ENCODE peak calls at places on chromosomes 6 and 20, in six cellular contexts. I is neuronal stem cell, J is mesenchymal stem cell, S is IMR-90, A is H1, C is trophoblast cell. R is an unnamed sample.

GRCh38 chr6:29494131-29494530 is 6.4 kb upstream of the MAS1L start:
- DNase-seq in C (no peak), A (no peak), I (no peak), S (no peak), J (no peak), R (no peak)

GRCh38 chr6:140774080-140774505 is 1358.6 kb upstream of the GJE1 start:
- DNase-seq in S (peak), C (peak), A (no peak), J (peak), I (no peak), R (no peak)

GRCh38 chr20:33803921-33804337 is 7.2 kb upstream of the CHMP4B start:
- DNase-seq in S (peak), I (no peak), A (no peak), C (peak), J (peak), R (no peak)

GRCh38 chr6:135319819-135320218 is 138.7 kb downstream of the MYB start:
- DNase-seq in I (no peak), S (no peak), C (peak), J (no peak), A (no peak), R (no peak)

GRCh38 chr6:129646617-129647016 is 63.4 kb downstream of the ARHGAP18 start:
- DNase-seq in I (no peak), S (peak), C (no peak), A (no peak), J (no peak), R (no peak)

GRCh38 chr6:33962673-33963072 is 158.9 kb upstream of the MLN start:
- DNase-seq in C (no peak), I (no peak), S (no peak), J (no peak), A (no peak), R (peak)

GRCh38 chr6:132746049-132746448 is 11.7 kb downstream of the VNN2 start:
- DNase-seq in A (no peak), S (no peak), C (peak), I (no peak), J (peak), R (no peak)

GRCh38 chr6:53437557-53438202 is 88.9 kb upstream of the ELOVL5 start:
- DNase-seq in I (peak), J (peak), A (no peak), C (peak), S (peak), R (peak)

GRCh38 chr6:12601881-12602280 is 114.7 kb upstream of the PHACTR1 start:
- DNase-seq in C (no peak), S (no peak), J (no peak), I (no peak), A (no peak), R (no peak)

GRCh38 chr6:11632795-11633511 is 95.4 kb downstream of the TMEM170B start:
- DNase-seq in S (peak), C (no peak), J (peak), I (no peak), A (no peak), R (no peak)

GRCh38 chr6:54013966-54014365 is 97.3 kb upstream of the MLIP start:
- DNase-seq in C (no peak), I (no peak), J (no peak), S (no peak), A (no peak), R (no peak)

GRCh38 chr6:71289039-71289801 is 609 bp downstream of the OGFRL1 start:
- DNase-seq in A (peak), S (no peak), J (peak), C (peak), I (peak), R (peak)

GRCh38 chr6:79005024-79005423 is 73.0 kb downstream of the PHIP start:
- DNase-seq in I (no peak), A (no peak), C (no peak), S (peak), J (no peak), R (no peak)

GRCh38 chr6:74574794-74575193 is 631.1 kb downstream of the COL12A1 start:
- DNase-seq in I (no peak), S (peak), J (peak), A (no peak), C (peak), R (no peak)

GRCh38 chr6:11766589-11767450 is 11.8 kb downstream of the ADTRP start:
- DNase-seq in S (peak), A (no peak), C (peak), J (peak), I (no peak), R (no peak)

GRCh38 chr6:166105341-166106075 is 62.1 kb downstream of the TBXT start:
- DNase-seq in J (no peak), I (no peak), C (no peak), S (no peak), A (no peak), R (no peak)

GRCh38 chr20:46551508-46552280 is 1.2 kb upstream of the OCSTAMP start:
- DNase-seq in S (no peak), C (peak), I (no peak), J (no peak), A (peak), R (no peak)

GRCh38 chr6:147106759-147107401 is 97.3 kb upstream of the STXBP5 start:
- DNase-seq in S (peak), A (no peak), J (peak), I (no peak), C (peak), R (no peak)

GRCh38 chr20:40639132-40639531 is 49.9 kb downstream of the MAFB start:
- DNase-seq in A (no peak), S (no peak), J (no peak), I (no peak), C (no peak), R (no peak)

GRCh38 chr6:38306915-38307314 is 332.8 kb downstream of the BTBD9 start:
- DNase-seq in A (no peak), C (peak), J (no peak), I (no peak), S (no peak), R (no peak)

GRCh38 chr6:38311201-38311600 is 328.5 kb downstream of the BTBD9 start:
- DNase-seq in C (no peak), I (no peak), A (no peak), J (no peak), S (no peak), R (no peak)

GRCh38 chr6:38307730-38308129 is 332.0 kb downstream of the BTBD9 start:
- DNase-seq in A (no peak), I (no peak), S (no peak), J (peak), C (peak), R (no peak)

GRCh38 chr6:38305995-38306681 is 333.6 kb downstream of the BTBD9 start:
- DNase-seq in C (no peak), A (no peak), I (no peak), S (peak), J (no peak), R (no peak)

DNA sequence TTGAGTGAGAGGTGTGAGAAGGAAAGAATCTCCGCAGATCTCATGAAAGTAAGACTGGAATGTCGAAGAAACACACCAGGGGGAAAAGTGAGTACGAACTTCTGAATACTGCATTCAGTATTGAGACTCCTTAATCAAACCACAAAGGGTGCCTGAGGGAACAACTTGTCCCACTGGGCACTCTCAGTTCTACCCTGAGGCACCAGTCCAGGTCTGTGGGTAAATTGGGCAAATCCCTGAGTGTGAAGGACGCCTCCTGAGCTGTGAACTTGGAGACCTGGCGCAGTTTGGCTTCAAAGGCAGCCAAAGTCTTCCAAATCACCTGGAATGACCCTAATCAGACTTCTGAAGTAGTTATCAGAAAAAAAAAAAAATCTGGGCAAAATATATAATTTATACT is 329.7 kb downstream of the BTBD9 start:
- DNase-seq in J (no peak), C (peak), A (no peak), S (no peak), I (no peak), R (no peak)
- H2AK5ac ChIP-seq in J (no peak), C (no peak), A (no peak), S (no peak), I (no peak), R (no peak)

GRCh38 chr6:25984265-25984664 is 21.7 kb downstream of the TRIM38 start:
- DNase-seq in A (no peak), C (no peak), J (no peak), I (no peak), S (no peak), R (no peak)

GRCh38 chr6:25975909-25976560 is 13.4 kb downstream of the TRIM38 start:
- DNase-seq in C (no peak), S (no peak), A (no peak), I (no peak), J (no peak), R (no peak)

GRCh38 chr6:25981529-25982263 is 19.1 kb downstream of the TRIM38 start:
- DNase-seq in S (no peak), J (peak), C (no peak), I (no peak), A (no peak), R (no peak)

GRCh38 chr6:25980935-25981334 is 18.3 kb downstream of the TRIM38 start:
- DNase-seq in A (no peak), C (no peak), S (no peak), I (no peak), J (no peak), R (no peak)
- H3K14ac ChIP-seq in A (no peak), C (no peak), S (no peak), I (no peak), J (no peak), R (no peak)

GRCh38 chr20:61815678-61816077 is 250.0 kb downstream of the TAF4 start:
- DNase-seq in A (no peak), S (no peak), C (no peak), J (no peak), I (no peak), R (no peak)

GRCh38 chr20:61815176-61815575 is 250.5 kb downstream of the TAF4 start:
- DNase-seq in S (no peak), I (no peak), A (no peak), C (no peak), J (no peak), R (no peak)

GRCh38 chr20:61814244-61814643 is 251.4 kb downstream of the TAF4 start:
- DNase-seq in J (no peak), A (no peak), I (no peak), C (no peak), S (no peak), R (no peak)

GRCh38 chr20:61813791-61814190 is 251.9 kb downstream of the TAF4 start:
- DNase-seq in S (no peak), C (no peak), I (no peak), A (no peak), J (no peak), R (no peak)

GRCh38 chr20:61814726-61815125 is 251.0 kb downstream of the TAF4 start:
- DNase-seq in J (no peak), A (no peak), S (no peak), C (no peak), I (no peak), R (no peak)
- H2AK5ac ChIP-seq in J (no peak), A (no peak), S (no peak), C (no peak), I (no peak), R (no peak)

GRCh38 chr6:155341130-155341828 is 27.0 kb upstream of the TFB1M start:
- DNase-seq in S (peak), I (no peak), A (no peak), J (peak), C (no peak), R (no peak)
- H3K14ac ChIP-seq in S (peak), I (no peak), A (no peak), J (no peak), C (no peak), R (no peak)

DNA sequence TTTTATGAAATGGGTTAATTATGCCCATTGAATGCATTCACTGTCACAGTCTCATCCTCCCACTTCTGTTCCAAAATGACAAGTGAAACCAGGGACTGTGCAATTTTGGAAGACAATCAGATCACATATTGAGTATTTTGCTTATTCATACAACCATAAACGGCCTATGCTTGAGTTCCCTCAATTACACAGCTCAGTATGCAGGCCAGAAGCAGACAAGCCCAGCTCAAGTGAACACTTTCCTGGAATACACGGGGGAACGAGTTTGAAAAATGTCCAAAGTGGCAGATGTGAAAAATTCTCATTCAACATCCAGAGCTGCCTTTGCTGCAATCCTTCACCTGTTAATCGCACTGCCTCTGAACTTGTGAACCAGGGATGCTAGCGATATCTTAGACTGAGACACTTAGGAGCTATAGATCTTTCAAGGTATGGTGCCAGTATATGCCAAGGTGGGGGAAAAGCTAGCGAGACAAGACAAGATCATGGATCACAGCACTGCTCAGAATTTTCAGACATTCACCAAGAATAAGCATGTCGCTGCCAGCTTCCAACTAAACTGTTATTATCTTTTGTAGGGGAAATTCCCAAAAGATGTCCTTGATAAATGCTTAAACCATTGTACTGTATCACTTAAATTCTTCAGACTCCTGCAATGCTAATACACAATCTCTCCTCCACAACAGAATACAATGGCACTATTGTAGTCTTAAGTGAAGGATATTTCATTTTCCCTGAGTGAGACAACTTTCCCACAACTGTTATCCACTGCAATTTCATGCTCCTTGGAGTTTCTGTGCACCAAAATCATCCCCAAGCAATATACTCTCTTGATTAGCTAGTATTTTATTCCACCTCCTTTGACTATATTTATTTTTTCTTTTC is 190.0 kb downstream of the COL9A1 start:
- DNase-seq in J (no peak), S (no peak), I (no peak), A (no peak), C (no peak), R (no peak)
- H2AK5ac ChIP-seq in J (no peak), S (no peak), I (no peak), A (no peak), C (no peak), R (no peak)

DNA sequence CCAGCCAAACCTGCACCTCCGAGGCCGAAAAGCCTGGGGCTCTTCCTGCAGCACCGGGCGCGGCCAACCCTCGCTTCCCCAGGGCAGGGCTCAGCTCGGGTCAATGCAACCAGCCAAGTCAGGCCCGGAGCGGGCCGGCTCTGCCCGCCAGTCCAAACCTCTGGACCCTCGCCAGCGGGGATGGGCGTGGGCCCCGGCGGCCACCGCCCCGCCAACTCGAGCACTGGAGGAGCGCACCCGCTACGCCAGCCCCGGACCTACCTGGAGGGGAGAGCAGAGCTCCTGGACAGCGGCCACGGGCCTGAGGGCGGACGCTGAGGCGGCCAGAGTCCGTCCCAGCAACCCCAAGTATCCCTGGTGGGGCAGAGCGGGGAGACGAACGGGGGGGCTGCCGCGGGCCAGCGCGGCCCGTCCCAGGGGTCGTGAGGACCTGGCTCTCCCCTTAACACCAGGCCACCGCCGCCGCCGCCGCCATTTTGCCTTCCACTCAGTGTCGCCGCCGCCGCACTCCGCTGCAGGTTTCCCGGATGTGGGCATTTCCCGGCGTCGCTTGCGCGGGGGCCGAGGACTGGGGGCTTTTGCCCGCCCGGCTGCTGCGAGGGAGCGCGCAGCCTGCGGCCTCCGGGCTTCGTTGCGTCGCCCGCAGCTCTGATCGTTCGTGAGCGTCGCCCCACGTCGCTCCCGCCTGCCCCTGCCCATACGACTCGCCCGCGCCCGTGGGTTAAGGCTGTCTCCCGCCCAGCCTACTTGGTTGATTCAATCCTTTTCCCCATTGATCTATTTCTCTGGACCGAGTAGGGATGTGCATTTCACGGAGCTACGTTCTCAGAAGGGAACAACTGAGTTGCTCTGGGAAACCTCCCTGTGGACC is at the start of gene LATS1:
- DNase-seq in S (peak), A (peak), I (peak), C (peak), J (peak), R (peak)
- H3K14ac ChIP-seq in S (peak), A (no peak), I (peak), C (peak), J (no peak), R (peak)

DNA sequence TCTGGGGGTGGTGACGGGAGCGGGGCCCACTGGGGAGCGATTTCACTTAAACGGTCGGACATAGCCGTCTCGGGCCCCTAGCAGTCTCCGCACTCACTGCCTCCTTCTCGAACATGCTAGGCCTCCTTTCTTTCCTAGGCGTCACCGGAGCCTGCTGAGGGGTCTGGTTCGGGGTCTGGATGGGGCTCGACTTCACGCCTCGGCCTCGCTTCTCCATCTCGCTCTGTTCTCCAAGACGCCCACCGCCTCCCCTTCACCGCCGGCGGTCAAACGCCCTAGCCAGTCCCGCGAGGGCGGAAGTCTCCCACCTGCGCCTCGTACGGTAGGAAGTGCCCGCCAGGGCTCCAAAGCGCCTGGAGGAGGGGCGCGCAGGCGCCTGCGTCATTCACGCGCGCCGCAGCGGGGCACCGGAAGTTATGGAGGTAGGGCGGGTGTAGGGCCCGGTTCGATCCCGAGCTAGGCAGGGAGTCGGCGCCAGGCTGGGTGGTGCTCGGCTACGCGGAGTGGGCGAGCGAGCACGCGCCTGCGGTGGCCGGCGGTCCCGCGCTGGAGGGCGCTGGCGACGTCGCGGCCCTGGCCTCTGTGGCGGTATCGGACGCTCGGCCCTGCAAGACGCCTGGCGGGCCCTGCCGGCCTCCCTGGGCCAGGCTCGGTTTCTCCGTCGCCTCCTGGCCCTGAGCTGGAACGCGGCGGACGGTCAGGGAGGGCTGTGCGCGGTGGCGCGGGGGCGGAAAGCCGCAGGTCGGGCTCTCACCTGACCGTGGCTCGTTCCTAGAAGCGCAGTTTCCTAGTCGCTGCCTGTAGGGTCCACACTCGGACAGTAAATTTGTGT is at the start of the genes DYNLT2 and ERMARD:
- DNase-seq in A (peak), I (peak), S (peak), C (peak), J (peak), R (peak)
- H2AK5ac ChIP-seq in A (no peak), I (peak), S (peak), C (peak), J (peak), R (no peak)